ENCODE peak calls at places on chromosomes 2 and 18, in six cellular contexts. One of them, this sample, is unnamed.

GRCh38 chr2:141557329-141558098 is 573.3 kb downstream of the LRP1B start:
- DNase-seq in prostate gland: no peak
- DNase-seq in upper lobe of left lung: no peak
- DNase-seq in uterus: no peak
- DNase-seq in Peyer's patch: no peak
- DNase-seq in suprapubic skin: no peak
- DNase-seq in this sample: no peak

GRCh38 chr2:128405467-128405900 is 86.8 kb upstream of the HS6ST1 start:
- DNase-seq in upper lobe of left lung: no peak
- DNase-seq in suprapubic skin: peak; percentile 24
- DNase-seq in prostate gland: no peak
- DNase-seq in Peyer's patch: no peak
- DNase-seq in uterus: no peak
- DNase-seq in this sample: no peak

GRCh38 chr2:209426432-209426831 is 2.6 kb downstream of the MAP2 start:
- DNase-seq in prostate gland: no peak
- DNase-seq in Peyer's patch: no peak
- DNase-seq in upper lobe of left lung: no peak
- DNase-seq in suprapubic skin: no peak
- DNase-seq in uterus: no peak
- DNase-seq in this sample: peak; percentile 34

GRCh38 chr2:21422050-21422449 is 298.3 kb downstream of the TDRD15 start:
- DNase-seq in prostate gland: no peak
- DNase-seq in upper lobe of left lung: peak; percentile 52
- DNase-seq in Peyer's patch: no peak
- DNase-seq in suprapubic skin: no peak
- DNase-seq in uterus: no peak
- DNase-seq in this sample: no peak

GRCh38 chr2:129444417-129445150 is 534.9 kb upstream of the RAB6C start:
- DNase-seq in prostate gland: no peak
- DNase-seq in suprapubic skin: no peak
- DNase-seq in Peyer's patch: no peak
- DNase-seq in upper lobe of left lung: no peak
- DNase-seq in uterus: no peak
- DNase-seq in this sample: no peak

GRCh38 chr2:240900141-240900860 is 4.3 kb upstream of the MAB21L4 start:
- DNase-seq in uterus: no peak
- DNase-seq in upper lobe of left lung: peak; percentile 34
- DNase-seq in prostate gland: no peak
- DNase-seq in Peyer's patch: no peak
- DNase-seq in suprapubic skin: no peak
- DNase-seq in this sample: no peak

GRCh38 chr2:196012314-196012713 is 56.3 kb downstream of the DNAH7 start:
- DNase-seq in suprapubic skin: no peak
- DNase-seq in upper lobe of left lung: no peak
- DNase-seq in prostate gland: no peak
- DNase-seq in uterus: no peak
- DNase-seq in Peyer's patch: no peak
- DNase-seq in this sample: no peak

GRCh38 chr2:42901076-42901645 is 108.8 kb upstream of the HAAO start:
- DNase-seq in Peyer's patch: no peak
- DNase-seq in suprapubic skin: peak; percentile 17
- DNase-seq in prostate gland: no peak
- DNase-seq in uterus: no peak
- DNase-seq in upper lobe of left lung: no peak
- DNase-seq in this sample: no peak

GRCh38 chr18:78727057-78727739 is 252.4 kb upstream of the SALL3 start:
- DNase-seq in upper lobe of left lung: no peak
- DNase-seq in suprapubic skin: no peak
- DNase-seq in Peyer's patch: no peak
- DNase-seq in uterus: no peak
- DNase-seq in prostate gland: no peak
- DNase-seq in this sample: no peak

GRCh38 chr18:78729099-78729467 is 250.5 kb upstream of the SALL3 start:
- DNase-seq in uterus: no peak
- DNase-seq in suprapubic skin: no peak
- DNase-seq in upper lobe of left lung: no peak
- DNase-seq in prostate gland: no peak
- DNase-seq in Peyer's patch: no peak
- DNase-seq in this sample: no peak

GRCh38 chr18:78727877-78728276 is 251.7 kb upstream of the SALL3 start:
- DNase-seq in upper lobe of left lung: no peak
- DNase-seq in prostate gland: no peak
- DNase-seq in suprapubic skin: no peak
- DNase-seq in Peyer's patch: no peak
- DNase-seq in uterus: no peak
- DNase-seq in this sample: no peak

GRCh38 chr18:78726326-78727056 is 253.1 kb upstream of the SALL3 start:
- DNase-seq in prostate gland: no peak
- DNase-seq in Peyer's patch: no peak
- DNase-seq in suprapubic skin: no peak
- DNase-seq in upper lobe of left lung: peak; percentile 83
- DNase-seq in uterus: no peak
- DNase-seq in this sample: no peak

GRCh38 chr18:78728301-78729098 is 251.1 kb upstream of the SALL3 start:
- DNase-seq in uterus: no peak
- DNase-seq in prostate gland: no peak
- DNase-seq in suprapubic skin: no peak
- DNase-seq in upper lobe of left lung: no peak
- DNase-seq in Peyer's patch: no peak
- DNase-seq in this sample: no peak
- TF ChIP-seq POLR2A in uterus: no peak
- TF ChIP-seq POLR2A in prostate gland: no peak
- TF ChIP-seq POLR2A in suprapubic skin: no peak
- TF ChIP-seq POLR2A in upper lobe of left lung: no peak
- TF ChIP-seq POLR2A in Peyer's patch: no peak
- TF ChIP-seq POLR2A in this sample: no peak

GRCh38 chr2:11802782-11803191 is 56.4 kb downstream of the LPIN1 start:
- DNase-seq in suprapubic skin: no peak
- DNase-seq in upper lobe of left lung: no peak
- DNase-seq in prostate gland: no peak
- DNase-seq in uterus: peak; percentile 54
- DNase-seq in Peyer's patch: no peak
- DNase-seq in this sample: no peak
- H3K36me3 ChIP-seq in suprapubic skin: peaks cover 79% of the 10 kb centered on the region
- H3K36me3 ChIP-seq in upper lobe of left lung: peaks cover 27% of the 10 kb centered on the region
- H3K36me3 ChIP-seq in prostate gland: peaks cover 14% of the 10 kb centered on the region
- H3K36me3 ChIP-seq in uterus: no peaks in the 10 kb centered on the region
- H3K36me3 ChIP-seq in Peyer's patch: peaks cover 77% of the 10 kb centered on the region
- H3K36me3 ChIP-seq in this sample: peaks cover 9% of the 10 kb centered on the region

GRCh38 chr18:63953811-63954210 is 4.7 kb downstream of the HMSD start:
- DNase-seq in suprapubic skin: no peak
- DNase-seq in uterus: no peak
- DNase-seq in prostate gland: no peak
- DNase-seq in upper lobe of left lung: no peak
- DNase-seq in Peyer's patch: no peak
- DNase-seq in this sample: no peak

GRCh38 chr18:63947051-63947790 is 1.9 kb upstream of the HMSD start:
- DNase-seq in prostate gland: no peak
- DNase-seq in upper lobe of left lung: no peak
- DNase-seq in Peyer's patch: no peak
- DNase-seq in suprapubic skin: no peak
- DNase-seq in uterus: no peak
- DNase-seq in this sample: no peak

GRCh38 chr18:63951302-63951705 is 2.2 kb downstream of the HMSD start:
- DNase-seq in Peyer's patch: no peak
- DNase-seq in uterus: no peak
- DNase-seq in prostate gland: no peak
- DNase-seq in upper lobe of left lung: no peak
- DNase-seq in suprapubic skin: no peak
- DNase-seq in this sample: no peak

DNA sequence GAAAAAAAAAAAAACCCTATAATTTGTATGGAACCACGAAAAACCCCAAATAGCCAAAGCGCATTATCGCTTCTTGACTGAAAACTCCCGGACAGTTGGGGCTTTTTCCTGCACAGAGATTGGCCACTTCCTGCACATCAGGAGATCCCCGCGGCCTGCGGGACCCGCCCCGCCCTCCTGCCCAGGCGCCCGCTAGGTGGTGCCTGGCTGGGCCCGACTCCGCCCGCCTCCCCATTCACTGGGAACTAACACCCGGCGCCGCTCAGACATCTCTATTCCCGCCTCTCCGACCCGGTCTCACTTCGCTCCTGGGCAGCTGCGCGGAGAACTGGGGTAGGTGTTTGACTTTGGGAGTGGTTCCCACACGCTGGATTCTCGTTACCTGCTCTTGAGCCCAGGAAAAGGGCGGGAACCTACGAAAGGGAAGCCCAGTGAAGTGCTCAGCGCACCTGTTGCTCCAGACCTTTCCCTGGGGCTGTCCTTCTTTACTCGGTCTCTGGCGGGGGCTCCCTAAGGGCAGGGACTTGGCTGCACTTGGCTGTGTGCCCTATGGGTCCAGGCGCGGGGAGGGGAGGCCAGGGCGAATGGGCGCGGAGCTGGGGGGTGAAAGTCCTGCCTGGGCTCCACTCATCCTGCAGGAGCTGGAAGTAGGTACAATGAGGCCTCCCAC is at the start of gene HMSD:
- DNase-seq in Peyer's patch: peak; percentile 81
- DNase-seq in prostate gland: no peak
- DNase-seq in suprapubic skin: peak; percentile 67
- DNase-seq in uterus: peak; percentile 25
- DNase-seq in upper lobe of left lung: peak; percentile 93
- DNase-seq in this sample: no peak
- TF ChIP-seq POLR2A in Peyer's patch: no peak
- TF ChIP-seq POLR2A in prostate gland: no peak
- TF ChIP-seq POLR2A in suprapubic skin: no peak
- TF ChIP-seq POLR2A in uterus: no peak
- TF ChIP-seq POLR2A in upper lobe of left lung: no peak
- TF ChIP-seq POLR2A in this sample: no peak

DNA sequence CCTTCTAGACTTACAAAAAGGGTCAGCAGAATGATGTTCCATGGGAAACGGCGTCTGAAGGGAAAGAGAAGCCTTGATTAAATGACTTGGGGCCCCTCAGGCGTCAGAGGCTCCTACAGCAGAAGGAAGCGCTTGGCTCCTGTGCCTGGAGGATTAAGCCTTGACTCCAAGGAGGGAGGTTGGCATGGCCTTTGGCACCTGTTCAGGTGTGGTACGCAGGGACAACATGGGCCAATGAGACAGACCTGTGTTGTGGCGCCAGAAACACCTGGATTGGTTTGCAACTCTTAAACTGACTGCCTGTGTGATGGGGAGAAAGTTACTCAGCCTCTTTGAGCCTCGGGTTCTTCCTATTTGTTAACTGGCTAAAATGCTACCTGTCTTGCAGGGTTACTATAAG is 7.6 kb downstream of the PNKD start:
- DNase-seq in suprapubic skin: no peak
- DNase-seq in Peyer's patch: no peak
- DNase-seq in upper lobe of left lung: no peak
- DNase-seq in prostate gland: no peak
- DNase-seq in uterus: no peak
- DNase-seq in this sample: no peak
- H3K36me3 ChIP-seq in suprapubic skin: peaks cover 84% of the 10 kb centered on the region
- H3K36me3 ChIP-seq in Peyer's patch: peaks cover 93% of the 10 kb centered on the region
- H3K36me3 ChIP-seq in upper lobe of left lung: peaks cover 56% of the 10 kb centered on the region
- H3K36me3 ChIP-seq in prostate gland: peaks cover 33% of the 10 kb centered on the region
- H3K36me3 ChIP-seq in uterus: no peaks in the 10 kb centered on the region
- H3K36me3 ChIP-seq in this sample: peaks cover 13% of the 10 kb centered on the region

GRCh38 chr2:238203104-238203972 is at the start of gene ILKAP:
- DNase-seq in upper lobe of left lung: peak; percentile 99
- DNase-seq in prostate gland: peak; percentile 88
- DNase-seq in uterus: peak; percentile 86
- DNase-seq in suprapubic skin: peak; percentile 89
- DNase-seq in Peyer's patch: peak; percentile 95
- DNase-seq in this sample: peak; percentile 88
- TF ChIP-seq POLR2A in upper lobe of left lung: peak; percentile 60
- TF ChIP-seq POLR2A in prostate gland: peak; percentile 78
- TF ChIP-seq POLR2A in uterus: peak; percentile 78
- TF ChIP-seq POLR2A in suprapubic skin: peak; percentile 69
- TF ChIP-seq POLR2A in Peyer's patch: peak; percentile 86
- TF ChIP-seq POLR2A in this sample: no peak

GRCh38 chr18:51064256-51064655 is 34.2 kb downstream of the SMAD4 start:
- DNase-seq in upper lobe of left lung: no peak
- DNase-seq in Peyer's patch: no peak
- DNase-seq in uterus: no peak
- DNase-seq in suprapubic skin: no peak
- DNase-seq in prostate gland: no peak
- DNase-seq in this sample: no peak
- H3K36me3 ChIP-seq in upper lobe of left lung: peaks cover 24% of the 10 kb centered on the region
- H3K36me3 ChIP-seq in Peyer's patch: peaks cover 53% of the 10 kb centered on the region
- H3K36me3 ChIP-seq in uterus: no peaks in the 10 kb centered on the region
- H3K36me3 ChIP-seq in suprapubic skin: peaks cover 83% of the 10 kb centered on the region
- H3K36me3 ChIP-seq in prostate gland: peaks cover 6% of the 10 kb centered on the region
- H3K36me3 ChIP-seq in this sample: peaks cover 11% of the 10 kb centered on the region

GRCh38 chr2:223950448-223951347 is 5.6 kb upstream of the WDFY1 start:
- DNase-seq in prostate gland: peak; percentile 29
- DNase-seq in upper lobe of left lung: no peak
- DNase-seq in suprapubic skin: no peak
- DNase-seq in Peyer's patch: no peak
- DNase-seq in uterus: no peak
- DNase-seq in this sample: no peak
- TF ChIP-seq POLR2A in prostate gland: no peak
- TF ChIP-seq POLR2A in upper lobe of left lung: no peak
- TF ChIP-seq POLR2A in suprapubic skin: no peak
- TF ChIP-seq POLR2A in Peyer's patch: no peak
- TF ChIP-seq POLR2A in uterus: no peak
- TF ChIP-seq POLR2A in this sample: no peak

DNA sequence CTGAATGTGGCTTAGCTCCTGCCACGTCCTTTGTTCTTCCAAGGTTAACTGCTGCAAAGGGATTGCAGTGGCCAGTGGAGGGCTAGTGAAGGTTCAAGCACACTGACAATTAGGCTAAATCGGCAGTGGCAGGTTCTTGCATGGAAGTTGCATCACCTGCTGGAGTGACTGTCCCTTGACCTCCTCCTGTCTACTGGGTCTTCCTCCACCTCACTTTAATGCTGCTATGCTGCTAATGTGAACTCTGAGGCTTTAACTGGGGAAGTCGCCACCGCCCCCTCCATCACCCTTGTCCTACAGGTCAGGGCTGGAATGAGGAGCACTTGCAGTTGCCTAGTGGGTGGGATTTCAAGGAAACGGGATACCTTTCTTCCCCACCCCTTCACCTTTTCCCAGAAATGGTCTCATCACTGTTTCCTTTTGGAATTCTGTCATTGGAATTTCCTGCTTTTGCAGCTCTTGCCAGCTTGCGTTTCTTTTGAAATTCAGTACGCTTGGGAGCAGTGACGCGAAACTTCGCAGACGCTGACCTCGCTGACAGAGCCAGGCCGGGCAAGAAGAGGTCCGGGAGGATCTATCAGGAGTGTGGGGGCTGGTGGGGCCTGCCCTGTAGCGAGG is 150.3 kb downstream of the SH3RF3 start:
- DNase-seq in upper lobe of left lung: no peak
- DNase-seq in uterus: no peak
- DNase-seq in Peyer's patch: no peak
- DNase-seq in suprapubic skin: no peak
- DNase-seq in prostate gland: no peak
- DNase-seq in this sample: no peak
- H3K36me3 ChIP-seq in upper lobe of left lung: no peaks in the 10 kb centered on the region
- H3K36me3 ChIP-seq in uterus: no peaks in the 10 kb centered on the region
- H3K36me3 ChIP-seq in Peyer's patch: no peaks in the 10 kb centered on the region
- H3K36me3 ChIP-seq in suprapubic skin: no peaks in the 10 kb centered on the region
- H3K36me3 ChIP-seq in prostate gland: no peaks in the 10 kb centered on the region
- H3K36me3 ChIP-seq in this sample: no peaks in the 10 kb centered on the region

GRCh38 chr2:85324639-85325465 is 2.9 kb downstream of the TGOLN2 start:
- DNase-seq in Peyer's patch: peak; percentile 82
- DNase-seq in prostate gland: no peak
- DNase-seq in uterus: no peak
- DNase-seq in upper lobe of left lung: no peak
- DNase-seq in suprapubic skin: peak; percentile 22
- DNase-seq in this sample: no peak
- TF ChIP-seq POLR2A in Peyer's patch: peak; percentile 52
- TF ChIP-seq POLR2A in prostate gland: no peak
- TF ChIP-seq POLR2A in uterus: no peak
- TF ChIP-seq POLR2A in upper lobe of left lung: no peak
- TF ChIP-seq POLR2A in suprapubic skin: no peak
- TF ChIP-seq POLR2A in this sample: no peak